ENCODE peak calls at places on chromosome 1, in four cellular contexts. O, X, R and C are unnamed samples.

GRCh38 chr1:234102591-234102990 is 198.1 kb downstream of the SLC35F3 start:
- DNase-seq in X (no peak), R (no peak), O (no peak), C (no peak)

GRCh38 chr1:43272576-43273571 is 3.1 kb downstream of the TMEM125 start:
- DNase-seq in O (peak; percentile 45), R (no peak), X (no peak), C (no peak)

GRCh38 chr1:28865997-28866650 is 48.2 kb upstream of the EPB41 start:
- DNase-seq in X (no peak), O (no peak), R (no peak), C (no peak)

GRCh38 chr1:231896806-231897205 is 270.2 kb downstream of the DISC1 start:
- DNase-seq in R (no peak), X (no peak), O (no peak), C (no peak)

GRCh38 chr1:205541161-205541886 is 36.9 kb downstream of the CDK18 start:
- DNase-seq in O (no peak), R (no peak), X (no peak), C (peak; percentile 12)

GRCh38 chr1:89826594-89826993 is 5.8 kb downstream of the LRRC8D start:
- DNase-seq in O (no peak), X (no peak), R (no peak), C (no peak)

GRCh38 chr1:186374313-186375151 is 521 bp downstream of the TPR start:
- DNase-seq in X (peak; percentile 57), R (no peak), O (no peak), C (peak; percentile 14)

GRCh38 chr1:37692834-37693175 is 489 bp downstream of the CDCA8 start:
- DNase-seq in O (no peak), X (peak; percentile 39), R (no peak), C (no peak)

GRCh38 chr1:113195115-113195845 is 122.3 kb downstream of the LRIG2 start:
- DNase-seq in O (no peak), X (no peak), R (no peak), C (no peak)

GRCh38 chr1:190738321-190738720 is 260.7 kb upstream of the BRINP3 start:
- DNase-seq in O (no peak), R (no peak), X (no peak), C (no peak)

GRCh38 chr1:203300441-203301330 is 4.6 kb upstream of the BTG2 start:
- DNase-seq in R (no peak), O (no peak), X (no peak), C (no peak)

GRCh38 chr1:41890841-41891311 is 27.8 kb downstream of the HIVEP3 start:
- DNase-seq in R (no peak), O (peak; percentile 61), X (no peak), C (peak; percentile 31)

GRCh38 chr1:87436534-87436933 is 107.9 kb downstream of the LMO4 start:
- DNase-seq in R (no peak), O (no peak), X (no peak), C (no peak)

GRCh38 chr1:86699186-86699585 is 5.2 kb upstream of the SH3GLB1 start:
- DNase-seq in O (no peak), R (no peak), X (no peak), C (no peak)

GRCh38 chr1:111848852-111849545 is 93.3 kb downstream of the DDX20 start:
- DNase-seq in X (no peak), O (no peak), R (no peak), C (no peak)

GRCh38 chr1:115098979-115099692 is 9.8 kb upstream of the TSPAN2 start:
- DNase-seq in X (peak; percentile 59), O (no peak), R (no peak), C (no peak)

GRCh38 chr1:242318140-242318539 is 206.4 kb downstream of the PLD5 start:
- DNase-seq in X (no peak), O (no peak), R (no peak), C (no peak)

GRCh38 chr1:119911775-119912174 is 15.5 kb upstream of the ADAM30 start:
- DNase-seq in R (no peak), X (no peak), O (no peak), C (no peak)

GRCh38 chr1:7393141-7393540 is 378.0 kb upstream of the VAMP3 start:
- DNase-seq in X (no peak), O (no peak), R (no peak), C (no peak)

GRCh38 chr1:212967767-212968166 is 17.4 kb downstream of the VASH2 start:
- DNase-seq in R (no peak), X (peak; percentile 91), O (no peak), C (peak; percentile 69)

GRCh38 chr1:167935252-167936067 is 1.0 kb upstream of the DCAF6 start:
- DNase-seq in O (no peak), X (peak; percentile 56), R (no peak), C (peak; percentile 8)

GRCh38 chr1:117671781-117672501 is 66.1 kb downstream of the TENT5C start:
- DNase-seq in R (no peak), X (peak; percentile 51), O (no peak), C (no peak)

GRCh38 chr1:47786301-47786700 is 210.9 kb downstream of the TRABD2B start:
- DNase-seq in X (no peak), R (no peak), O (no peak), C (no peak)

GRCh38 chr1:152640351-152640750 is 17.4 kb upstream of the LCE3A start:
- DNase-seq in X (no peak), O (no peak), R (no peak), C (no peak)

GRCh38 chr1:220326578-220326977 is 54.3 kb upstream of the RAB3GAP2 start:
- DNase-seq in X (peak; percentile 17), O (no peak), R (no peak), C (no peak)

GRCh38 chr1:242428403-242429190 is 95.9 kb downstream of the PLD5 start:
- DNase-seq in O (no peak), X (no peak), R (no peak), C (no peak)

GRCh38 chr1:196075621-196076020 is 532.6 kb downstream of the KCNT2 start:
- DNase-seq in O (no peak), X (no peak), R (no peak), C (no peak)

GRCh38 chr1:43774359-43774758 is 67.0 kb downstream of the ST3GAL3 start:
- DNase-seq in R (no peak), X (no peak), O (no peak), C (no peak)

GRCh38 chr1:112888630-112889029 is 67.4 kb downstream of the SLC16A1 start:
- DNase-seq in O (no peak), R (no peak), X (no peak), C (peak; percentile 31)

GRCh38 chr1:161962094-161962887 is 61.4 kb downstream of the OLFML2B start:
- DNase-seq in R (no peak), X (no peak), O (no peak), C (no peak)
- H3K4me3 ChIP-seq in R (no peak overlapping the region), X (no peak overlapping the region), O (peak overlapping the region; percentile 55), C (no peak overlapping the region)

GRCh38 chr1:1317420-1317819 is 7.0 kb downstream of the INTS11 start:
- DNase-seq in R (no peak), X (no peak), O (no peak), C (no peak)
- H3K27ac ChIP-seq in R (peak overlapping the region; percentile 85), X (peak overlapping the region; percentile 55), O (peak overlapping the region; percentile 75), C (no peak overlapping the region)

DNA sequence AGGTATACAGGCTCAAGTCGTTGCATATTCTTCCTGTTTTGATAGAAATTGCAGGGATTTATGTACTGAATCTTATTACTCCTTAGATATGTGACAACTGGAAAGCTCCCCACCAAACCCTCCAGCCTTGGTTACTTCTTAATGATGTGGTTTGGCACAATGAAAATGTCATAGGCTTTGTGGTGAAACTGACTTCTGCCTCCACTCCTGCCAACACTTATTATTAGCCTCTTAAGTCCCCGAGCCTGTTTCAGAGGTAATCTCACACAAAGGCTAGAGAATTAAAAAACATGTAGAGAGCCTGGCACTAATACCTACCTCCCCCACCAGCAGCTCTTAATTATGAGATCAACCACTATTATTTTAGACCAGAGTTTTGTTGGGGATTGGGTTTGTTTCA is 4.2 kb downstream of the COX20 start:
- DNase-seq in X (no peak), O (no peak), R (no peak), C (no peak)
- TF ChIP-seq CTCF in X (no peak), O (no peak), R (no peak), C (no peak)

DNA sequence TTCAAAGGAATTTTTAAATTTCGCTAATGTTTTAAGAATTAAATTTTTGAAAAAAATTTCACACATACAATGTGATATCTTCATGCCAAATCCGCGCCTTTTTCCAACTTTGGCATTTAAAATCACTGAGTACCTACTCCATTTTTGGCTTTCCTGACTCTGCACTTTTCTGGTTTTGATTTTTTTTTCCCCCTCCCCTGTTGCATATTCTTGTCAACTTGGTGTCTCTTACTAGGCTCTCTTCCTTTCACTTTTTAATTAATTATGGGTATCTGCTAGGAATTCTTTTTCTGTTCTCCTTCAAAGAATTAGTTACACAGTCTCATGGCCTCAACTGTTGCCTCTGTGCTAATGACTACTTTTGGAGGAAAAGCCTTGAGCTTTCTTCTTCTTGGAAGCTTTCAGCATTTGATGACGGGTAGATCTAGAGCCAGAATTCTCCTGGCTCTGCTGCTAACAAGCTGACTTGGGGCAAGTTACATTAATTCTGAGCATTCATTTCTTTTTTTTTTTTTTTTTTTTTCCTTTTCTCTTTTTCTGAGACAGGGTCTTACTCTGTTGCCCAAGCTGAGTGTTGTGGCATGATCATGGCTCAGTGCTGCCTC is 1.8 kb downstream of the AGL start:
- DNase-seq in X (no peak), R (no peak), O (no peak), C (no peak)
- H3K4me3 ChIP-seq in X (peak overlapping the region; percentile 5), R (peak overlapping the region; percentile 87), O (no peak overlapping the region), C (no peak overlapping the region)

GRCh38 chr1:54300395-54300794 is 100.4 kb downstream of the MRPL37 start:
- DNase-seq in R (no peak), O (no peak), X (no peak), C (peak; percentile 80)
- H3K27ac ChIP-seq in R (no peak overlapping the region), O (no peak overlapping the region), X (no peak overlapping the region), C (peak overlapping the region; percentile 94)

DNA sequence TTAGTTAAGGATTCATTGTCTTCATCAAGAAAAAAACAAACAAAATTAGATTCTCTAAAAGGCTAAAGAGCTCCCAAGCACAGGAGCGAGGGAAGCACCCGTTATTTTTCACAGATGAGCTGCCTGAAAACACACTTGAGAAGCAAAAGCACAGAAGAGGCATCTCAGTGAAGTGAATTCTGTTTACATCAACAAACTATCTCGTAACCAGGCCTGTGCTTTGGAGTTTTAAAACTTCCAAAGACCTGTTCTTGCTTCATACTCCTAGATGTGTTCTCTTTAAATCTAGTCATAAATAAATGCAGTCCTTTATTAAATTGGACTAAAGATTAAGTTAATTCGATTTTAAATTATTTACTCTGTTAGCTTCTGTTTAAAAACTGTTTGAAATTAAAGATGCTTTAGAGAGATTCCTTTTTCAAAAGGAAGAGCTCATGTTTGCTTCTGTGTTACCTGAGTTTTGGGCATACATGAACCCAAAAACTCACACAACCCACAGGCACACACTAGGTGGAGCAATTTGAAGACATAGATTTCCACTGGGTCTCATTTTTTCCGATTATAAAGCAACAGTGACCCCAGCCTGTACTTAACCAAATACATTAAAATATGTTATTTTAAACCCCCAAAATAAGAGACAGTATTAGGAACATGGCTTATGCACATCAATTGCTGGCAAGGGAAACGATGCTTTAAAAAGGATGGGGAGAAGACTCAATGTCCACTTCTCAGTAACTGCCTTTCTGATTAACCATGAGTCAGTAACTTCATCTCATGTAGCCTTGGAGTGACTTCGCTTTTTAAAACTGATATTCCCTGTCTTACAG is 648.2 kb downstream of the SMYD3 start:
- DNase-seq in R (no peak), O (no peak), X (no peak), C (no peak)
- TF ChIP-seq CTCF in R (no peak), O (no peak), X (peak; percentile 29), C (no peak)

GRCh38 chr1:61078611-61079010 is 3.8 kb upstream of the NFIA start:
- DNase-seq in X (peak; percentile 29), R (no peak), O (no peak), C (no peak)
- H3K4me3 ChIP-seq in X (peak overlapping the region; percentile 58), R (peak overlapping the region; percentile 68), O (peak overlapping the region; percentile 70), C (no peak overlapping the region)

GRCh38 chr1:161226759-161227158 is 899 bp downstream of the TOMM40L start:
- DNase-seq in X (no peak), R (no peak), O (no peak), C (no peak)
- H3K27ac ChIP-seq in X (peak overlapping the region; percentile 84), R (peak overlapping the region; percentile 81), O (peak overlapping the region; percentile 61), C (no peak overlapping the region)